ENCODE peak calls at places on chromosomes 16 and 17, in four cellular contexts. One of them, this sample, is unnamed.

GRCh38 chr17:71666047-71666446 is 454.8 kb upstream of the SOX9 start:
- DNase-seq in adrenal gland: no peak
- DNase-seq in gastrocnemius medialis: no peak
- DNase-seq in body of pancreas: no peak
- DNase-seq in this sample: no peak

GRCh38 chr16:24689128-24689527 is 40.3 kb upstream of the TNRC6A start:
- DNase-seq in adrenal gland: peak
- DNase-seq in gastrocnemius medialis: no peak
- DNase-seq in body of pancreas: no peak
- DNase-seq in this sample: no peak

GRCh38 chr17:21031756-21032396 is 10.9 kb downstream of the USP22 start:
- DNase-seq in adrenal gland: peak
- DNase-seq in gastrocnemius medialis: no peak
- DNase-seq in body of pancreas: no peak
- DNase-seq in this sample: no peak

GRCh38 chr16:57821149-57821971 is 19.1 kb upstream of the KIFC3 start:
- DNase-seq in adrenal gland: no peak
- DNase-seq in gastrocnemius medialis: no peak
- DNase-seq in body of pancreas: no peak
- DNase-seq in this sample: no peak

GRCh38 chr17:15942207-15942833 is 2.6 kb upstream of the ADORA2B start:
- DNase-seq in adrenal gland: no peak
- DNase-seq in gastrocnemius medialis: no peak
- DNase-seq in body of pancreas: no peak
- DNase-seq in this sample: no peak

GRCh38 chr17:81511800-81512559 is 619 bp downstream of the ACTG1 start:
- DNase-seq in adrenal gland: peak
- DNase-seq in gastrocnemius medialis: no peak
- DNase-seq in body of pancreas: no peak
- DNase-seq in this sample: no peak

GRCh38 chr17:30812218-30813177 is 12.0 kb downstream of the CRLF3 start:
- DNase-seq in adrenal gland: peak
- DNase-seq in gastrocnemius medialis: no peak
- DNase-seq in body of pancreas: no peak
- DNase-seq in this sample: no peak

GRCh38 chr16:11990672-11991390 is 14.3 kb downstream of the SNX29 start:
- DNase-seq in adrenal gland: no peak
- DNase-seq in gastrocnemius medialis: no peak
- DNase-seq in body of pancreas: no peak
- DNase-seq in this sample: no peak

GRCh38 chr17:46042248-46042647 is 43.2 kb downstream of the STH start:
- DNase-seq in adrenal gland: no peak
- DNase-seq in gastrocnemius medialis: no peak
- DNase-seq in body of pancreas: no peak
- DNase-seq in this sample: no peak

GRCh38 chr16:55842369-55843104 is 9.6 kb upstream of the CES1 start:
- DNase-seq in adrenal gland: peak
- DNase-seq in gastrocnemius medialis: no peak
- DNase-seq in body of pancreas: peak
- DNase-seq in this sample: peak

GRCh38 chr17:12631076-12631475 is 34.6 kb upstream of the MYOCD start:
- DNase-seq in adrenal gland: no peak
- DNase-seq in gastrocnemius medialis: no peak
- DNase-seq in body of pancreas: no peak
- DNase-seq in this sample: no peak

GRCh38 chr16:5215911-5216310 is 118.3 kb upstream of the EEF2KMT start:
- DNase-seq in adrenal gland: no peak
- DNase-seq in gastrocnemius medialis: no peak
- DNase-seq in body of pancreas: no peak
- DNase-seq in this sample: no peak

GRCh38 chr17:8965394-8966168 is at the start of gene PIK3R5:
- DNase-seq in adrenal gland: no peak
- DNase-seq in gastrocnemius medialis: no peak
- DNase-seq in body of pancreas: peak
- DNase-seq in this sample: no peak

GRCh38 chr16:85176541-85177447 is 64.5 kb upstream of the CIBAR2 start:
- DNase-seq in adrenal gland: no peak
- DNase-seq in gastrocnemius medialis: no peak
- DNase-seq in body of pancreas: no peak
- DNase-seq in this sample: no peak

GRCh38 chr17:41111151-41111885 is 6.1 kb downstream of the KRTAP4-9 start:
- DNase-seq in adrenal gland: no peak
- DNase-seq in gastrocnemius medialis: no peak
- DNase-seq in body of pancreas: no peak
- DNase-seq in this sample: no peak
- H3K4me3 ChIP-seq in adrenal gland: no peak
- H3K4me3 ChIP-seq in gastrocnemius medialis: no peak
- H3K4me3 ChIP-seq in body of pancreas: no peak
- H3K4me3 ChIP-seq in this sample: no peak

GRCh38 chr16:1548727-1549126 is 15.3 kb downstream of the TMEM204 start:
- DNase-seq in adrenal gland: no peak
- DNase-seq in gastrocnemius medialis: no peak
- DNase-seq in body of pancreas: no peak
- DNase-seq in this sample: no peak
- TF ChIP-seq POLR2A in adrenal gland: no peak
- TF ChIP-seq POLR2A in gastrocnemius medialis: no peak
- TF ChIP-seq POLR2A in body of pancreas: no peak
- TF ChIP-seq POLR2A in this sample: no peak

DNA sequence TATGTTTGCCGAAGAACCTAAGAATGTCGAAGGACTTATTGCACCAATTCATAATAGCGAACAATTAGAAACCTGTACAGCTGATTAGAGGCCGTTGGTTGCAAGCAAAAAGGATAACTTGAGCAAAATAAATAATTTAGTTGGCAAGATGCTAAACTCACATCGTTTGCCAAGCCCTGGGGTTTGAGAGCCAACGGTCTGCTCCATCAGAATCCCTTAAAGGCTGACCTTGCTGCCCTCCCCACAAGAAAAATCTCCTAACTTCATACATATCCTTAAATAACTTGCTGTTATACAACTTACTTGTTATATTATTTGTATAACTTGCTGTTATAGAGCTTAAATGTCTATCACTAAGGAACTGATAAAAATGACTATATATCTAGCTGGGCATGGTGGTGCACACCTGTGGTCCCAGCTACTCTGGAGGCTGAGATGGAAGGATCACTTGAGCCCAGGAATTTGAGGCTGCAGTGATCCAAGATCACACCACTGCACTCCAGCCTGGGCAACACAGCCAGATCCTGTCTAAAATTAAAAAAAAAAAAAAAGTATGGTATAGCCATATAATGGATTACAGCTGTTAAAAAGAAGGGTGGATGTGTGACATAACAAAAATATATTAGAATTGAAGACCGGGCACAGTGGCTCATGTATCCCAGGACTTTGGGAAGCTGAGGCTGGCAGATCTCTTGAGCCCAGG is 1.9 kb upstream of the TRIM37 start:
- DNase-seq in adrenal gland: no peak
- DNase-seq in gastrocnemius medialis: no peak
- DNase-seq in body of pancreas: no peak
- DNase-seq in this sample: no peak
- H3K4me3 ChIP-seq in adrenal gland: no peak
- H3K4me3 ChIP-seq in gastrocnemius medialis: no peak
- H3K4me3 ChIP-seq in body of pancreas: no peak
- H3K4me3 ChIP-seq in this sample: no peak

GRCh38 chr17:62616993-62617893 is 10.2 kb upstream of the MRC2 start:
- DNase-seq in adrenal gland: no peak
- DNase-seq in gastrocnemius medialis: no peak
- DNase-seq in body of pancreas: no peak
- DNase-seq in this sample: no peak
- TF ChIP-seq POLR2A in adrenal gland: no peak
- TF ChIP-seq POLR2A in gastrocnemius medialis: no peak
- TF ChIP-seq POLR2A in body of pancreas: no peak
- TF ChIP-seq POLR2A in this sample: no peak

GRCh38 chr16:49280022-49280741 is 1.5 kb downstream of the CBLN1 start:
- DNase-seq in adrenal gland: no peak
- DNase-seq in gastrocnemius medialis: no peak
- DNase-seq in body of pancreas: no peak
- DNase-seq in this sample: no peak
- H3K4me3 ChIP-seq in adrenal gland: no peak
- H3K4me3 ChIP-seq in gastrocnemius medialis: no peak
- H3K4me3 ChIP-seq in body of pancreas: no peak
- H3K4me3 ChIP-seq in this sample: no peak

GRCh38 chr17:40317880-40318834 is 9.2 kb downstream of the RARA start:
- DNase-seq in adrenal gland: peak
- DNase-seq in gastrocnemius medialis: peak
- DNase-seq in body of pancreas: peak
- DNase-seq in this sample: peak
- TF ChIP-seq POLR2A in adrenal gland: peak
- TF ChIP-seq POLR2A in gastrocnemius medialis: peak
- TF ChIP-seq POLR2A in body of pancreas: peak
- TF ChIP-seq POLR2A in this sample: peak

DNA sequence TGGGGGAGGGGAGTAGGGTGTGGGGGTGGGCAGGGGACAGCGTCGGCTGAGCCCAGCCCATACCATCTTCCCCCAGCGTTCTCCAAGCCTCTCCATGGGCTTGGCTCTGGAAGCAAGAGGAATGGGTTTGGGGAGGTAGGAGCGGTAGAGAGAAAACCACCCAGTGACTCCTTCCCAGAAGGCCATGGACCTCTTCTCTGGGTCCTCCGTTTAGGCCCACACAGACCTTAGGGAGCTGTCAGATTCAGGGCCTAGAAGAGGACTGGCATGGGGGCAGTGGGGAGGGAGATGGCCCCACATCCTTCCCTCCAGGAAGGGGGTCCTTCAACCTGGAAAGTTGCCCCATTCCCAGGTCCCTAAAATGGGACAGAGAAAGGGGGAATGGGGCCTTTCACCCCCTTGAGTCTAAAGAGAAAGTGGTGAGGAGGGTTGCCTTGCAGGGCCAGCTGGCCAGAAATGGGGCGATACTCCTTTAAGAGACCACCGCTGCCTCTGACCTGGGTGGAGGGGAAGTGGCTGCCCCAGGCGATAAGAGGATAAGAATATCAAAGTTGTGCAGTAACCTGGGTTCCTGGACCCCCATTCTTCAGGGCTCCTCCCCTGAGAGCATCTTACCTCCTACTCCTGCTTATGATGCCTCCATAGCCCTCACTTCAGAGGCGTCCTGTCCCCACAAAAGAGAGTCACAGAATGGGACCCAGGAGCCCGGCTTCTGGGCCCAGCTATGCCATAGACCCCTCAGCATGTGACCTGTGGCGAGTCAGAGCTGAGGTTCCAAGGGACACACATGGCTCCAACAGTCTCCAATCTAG is 5.0 kb upstream of the TSPOAP1 start:
- DNase-seq in adrenal gland: no peak
- DNase-seq in gastrocnemius medialis: no peak
- DNase-seq in body of pancreas: no peak
- DNase-seq in this sample: no peak
- H3K4me3 ChIP-seq in adrenal gland: no peak
- H3K4me3 ChIP-seq in gastrocnemius medialis: no peak
- H3K4me3 ChIP-seq in body of pancreas: no peak
- H3K4me3 ChIP-seq in this sample: no peak

GRCh38 chr17:51166198-51166986 is at the start of gene NME2:
- DNase-seq in adrenal gland: peak
- DNase-seq in gastrocnemius medialis: peak
- DNase-seq in body of pancreas: peak
- DNase-seq in this sample: peak
- TF ChIP-seq POLR2A in adrenal gland: peak
- TF ChIP-seq POLR2A in gastrocnemius medialis: peak
- TF ChIP-seq POLR2A in body of pancreas: peak
- TF ChIP-seq POLR2A in this sample: peak

This sample was measured in tibial nerve.